ENCODE peak calls at places on chromosomes 7 and 10, in seven cellular contexts. R is HCT116, F is H1, X is HepG2, J is SK-N-SH, Y is GM12878, D is K562. V is an unnamed sample.

GRCh38 chr10:32104622-32105509 is 48.6 kb upstream of the KIF5B start:
- DNase-seq in R (no peak), F (no peak), X (peak), J (no peak), Y (no peak), D (no peak), V (no peak)

GRCh38 chr10:21372651-21373410 is 152.7 kb downstream of the SKIDA1 start:
- DNase-seq in R (peak), F (no peak), X (no peak), J (peak), Y (peak), D (no peak), V (peak)

GRCh38 chr10:82609845-82610244 is 734.9 kb downstream of the NRG3 start:
- DNase-seq in R (no peak), F (no peak), X (no peak), J (peak), Y (no peak), D (no peak), V (no peak)

GRCh38 chr7:3436746-3437145 is 135.7 kb downstream of the SDK1 start:
- DNase-seq in R (no peak), F (no peak), X (no peak), J (no peak), Y (no peak), D (no peak), V (no peak)

GRCh38 chr10:126569513-126570447 is 100.7 kb downstream of the C10orf90 start:
- DNase-seq in R (no peak), F (no peak), X (peak), J (no peak), Y (no peak), D (no peak), V (no peak)

GRCh38 chr10:100879741-100880360 is 32.9 kb upstream of the SLF2 start:
- DNase-seq in R (no peak), F (no peak), X (peak), J (no peak), Y (no peak), D (peak), V (no peak)

GRCh38 chr10:23381298-23381697 is 36.7 kb upstream of the C10orf67 start:
- DNase-seq in R (peak), F (no peak), X (no peak), J (no peak), Y (no peak), D (peak), V (no peak)

GRCh38 chr10:51176976-51177690 is 102.8 kb downstream of the PRKG1 start:
- DNase-seq in R (no peak), F (no peak), X (no peak), J (no peak), Y (no peak), D (no peak), V (no peak)

GRCh38 chr10:103665439-103665838 is 171.9 kb downstream of the NEURL1 start:
- DNase-seq in R (no peak), F (no peak), X (no peak), J (no peak), Y (no peak), D (no peak), V (no peak)

GRCh38 chr10:18185621-18186020 is 45.4 kb downstream of the CACNB2 start:
- DNase-seq in R (no peak), F (no peak), X (no peak), J (no peak), Y (no peak), D (no peak), V (no peak)

GRCh38 chr7:27201231-27202017 is 1.5 kb upstream of the HOXA13 start:
- DNase-seq in R (no peak), F (no peak), X (no peak), J (no peak), Y (no peak), D (no peak), V (no peak)

GRCh38 chr7:14233898-14234174 is 244.4 kb upstream of the ETV1 start:
- DNase-seq in R (no peak), F (no peak), X (no peak), J (no peak), Y (no peak), D (no peak), V (no peak)

GRCh38 chr10:18556522-18557147 is 94.8 kb downstream of the NSUN6 start:
- DNase-seq in R (no peak), F (no peak), X (no peak), J (no peak), Y (no peak), D (no peak), V (no peak)

GRCh38 chr7:101420436-101420835 is 57.8 kb downstream of the COL26A1 start:
- DNase-seq in R (no peak), F (no peak), X (no peak), J (peak), Y (no peak), D (peak), V (peak)

GRCh38 chr7:116772423-116772852 is 89.9 kb upstream of the CAPZA2 start:
- DNase-seq in R (peak), F (no peak), X (peak), J (no peak), Y (no peak), D (no peak), V (no peak)

GRCh38 chr7:29040570-29040906 is 82.4 kb upstream of the TRIL start:
- DNase-seq in R (no peak), F (no peak), X (no peak), J (no peak), Y (no peak), D (no peak), V (no peak)

GRCh38 chr10:5816170-5816569 is 2.9 kb upstream of the GDI2 start:
- DNase-seq in R (no peak), F (no peak), X (no peak), J (no peak), Y (peak), D (no peak), V (no peak)

GRCh38 chr7:155217629-155218028 is 80.0 kb upstream of the INSIG1 start:
- DNase-seq in R (no peak), F (no peak), X (no peak), J (no peak), Y (no peak), D (no peak), V (no peak)

GRCh38 chr10:133195096-133195495 is 34.9 kb upstream of the UTF1 start:
- DNase-seq in R (no peak), F (no peak), X (no peak), J (no peak), Y (no peak), D (no peak), V (no peak)

GRCh38 chr7:116113310-116113709 is 82.7 kb upstream of the TFEC start:
- DNase-seq in R (no peak), F (no peak), X (no peak), J (no peak), Y (no peak), D (no peak), V (no peak)

GRCh38 chr10:93752761-93753160 is 5.0 kb upstream of the LGI1 start:
- DNase-seq in R (peak), F (no peak), X (no peak), J (no peak), Y (no peak), D (no peak), V (no peak)

GRCh38 chr7:156932006-156932405 is 17.5 kb upstream of the NOM1 start:
- DNase-seq in R (no peak), F (no peak), X (no peak), J (no peak), Y (no peak), D (no peak), V (peak)

GRCh38 chr7:91182819-91183405 is 81.3 kb upstream of the FZD1 start:
- DNase-seq in R (no peak), F (no peak), X (no peak), J (no peak), Y (no peak), D (no peak), V (no peak)

GRCh38 chr7:100943693-100944092 is 5.6 kb upstream of the MUC3A start:
- DNase-seq in R (no peak), F (no peak), X (no peak), J (no peak), Y (no peak), D (no peak), V (no peak)

GRCh38 chr10:24255907-24256306 is 47.0 kb downstream of the KIAA1217 start:
- DNase-seq in R (no peak), F (no peak), X (no peak), J (peak), Y (no peak), D (no peak), V (peak)

DNA sequence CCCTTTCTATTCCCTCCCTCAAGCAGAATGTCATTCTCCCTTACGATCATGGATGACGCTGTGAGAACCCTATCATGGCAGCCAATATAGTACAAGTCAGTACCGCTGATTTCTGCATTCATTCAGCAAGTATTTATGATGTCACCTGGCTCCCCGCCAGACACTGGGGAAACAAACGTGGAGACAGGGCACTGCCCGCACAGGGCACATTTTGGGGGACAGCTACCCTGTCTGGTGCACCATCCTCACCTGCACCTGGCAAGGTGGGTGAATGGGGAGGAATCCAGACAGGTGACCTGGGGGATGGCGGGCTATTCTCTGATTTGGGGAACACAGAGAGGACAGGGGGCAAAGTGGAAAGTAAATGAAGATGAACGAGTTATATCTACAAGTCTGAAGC is 28.4 kb downstream of the MKI67 start:
- DNase-seq in R (no peak), F (no peak), X (no peak), J (no peak), Y (no peak), D (no peak), V (no peak)
- TF ChIP-seq JUND in R (peak), F (no peak), X (no peak), J (no peak), Y (no peak), D (no peak), V (no peak)

GRCh38 chr10:76352300-76352699 is 920.9 kb downstream of the LRMDA start:
- DNase-seq in R (peak), F (no peak), X (no peak), J (no peak), Y (no peak), D (no peak), V (no peak)

GRCh38 chr10:76353124-76353851 is 921.9 kb downstream of the LRMDA start:
- DNase-seq in R (no peak), F (no peak), X (no peak), J (no peak), Y (no peak), D (no peak), V (no peak)

GRCh38 chr10:76354921-76355320 is 923.5 kb downstream of the LRMDA start:
- DNase-seq in R (no peak), F (no peak), X (no peak), J (no peak), Y (no peak), D (no peak), V (no peak)

GRCh38 chr10:76354349-76354748 is 922.9 kb downstream of the LRMDA start:
- DNase-seq in R (no peak), F (no peak), X (no peak), J (no peak), Y (no peak), D (no peak), V (no peak)

DNA sequence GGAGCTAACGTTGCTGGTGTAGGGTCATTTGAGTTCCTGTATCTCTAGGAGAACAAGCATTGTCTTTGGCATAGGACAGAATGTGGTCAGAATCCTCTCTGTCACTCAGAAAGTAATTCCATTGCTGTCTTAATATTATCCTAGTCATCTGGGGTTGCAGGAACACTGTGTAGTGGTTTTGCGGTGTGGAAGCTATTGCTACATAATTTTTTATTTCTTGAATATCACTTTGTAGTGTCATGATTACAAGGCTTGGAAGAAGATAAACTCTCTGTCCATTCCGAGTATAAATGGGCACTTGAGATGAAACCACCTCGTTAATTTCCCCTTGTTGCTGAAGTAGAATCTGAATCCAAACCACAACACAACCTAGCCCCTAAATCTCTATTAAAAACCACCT is 919.2 kb downstream of the LRMDA start:
- DNase-seq in R (no peak), F (no peak), X (no peak), J (no peak), Y (no peak), D (no peak), V (no peak)
- TF ChIP-seq JUND in R (no peak), F (no peak), X (no peak), J (no peak), Y (no peak), D (no peak), V (no peak)

GRCh38 chr10:86630079-86630478 is 24.3 kb upstream of the OPN4 start:
- DNase-seq in R (no peak), F (no peak), X (no peak), J (no peak), Y (no peak), D (no peak), V (no peak)
- TF ChIP-seq JUND in R (no peak), F (no peak), X (no peak), J (no peak), Y (no peak), D (no peak), V (no peak)

DNA sequence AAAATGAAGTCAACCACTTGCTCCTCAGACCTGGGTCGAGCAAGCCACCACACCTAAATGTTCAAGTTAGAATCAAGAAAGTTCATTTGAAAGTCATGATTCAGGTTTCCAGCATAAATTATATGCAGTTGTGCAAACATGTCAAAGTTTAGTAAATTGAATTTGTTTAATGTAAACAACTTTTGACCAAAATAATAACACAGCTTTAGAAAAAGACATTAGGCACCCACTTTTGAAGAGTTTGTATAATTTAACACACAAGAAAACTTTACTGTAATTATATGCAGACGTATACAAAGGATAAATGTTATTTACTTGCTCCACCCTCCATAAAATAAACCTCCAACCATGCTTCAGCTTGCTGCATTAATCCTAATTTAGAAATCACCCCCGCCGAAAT is 680.0 kb downstream of the LRMDA start:
- DNase-seq in R (no peak), F (no peak), X (no peak), J (no peak), Y (no peak), D (no peak), V (no peak)
- TF ChIP-seq JUND in R (no peak), F (no peak), X (no peak), J (no peak), Y (no peak), D (no peak), V (no peak)

GRCh38 chr10:123009105-123009805 is 449 bp downstream of the ACADSB start:
- DNase-seq in R (no peak), F (no peak), X (no peak), J (peak), Y (no peak), D (peak), V (no peak)
- TF ChIP-seq JUND in R (peak), F (no peak), X (no peak), J (no peak), Y (no peak), D (no peak), V (no peak)

GRCh38 chr10:66378117-66378876 is 547.5 kb upstream of the LRRTM3 start:
- DNase-seq in R (no peak), F (no peak), X (no peak), J (no peak), Y (no peak), D (no peak), V (no peak)

GRCh38 chr10:66381045-66381444 is 544.8 kb upstream of the LRRTM3 start:
- DNase-seq in R (no peak), F (no peak), X (no peak), J (no peak), Y (no peak), D (no peak), V (no peak)
- TF ChIP-seq JUND in R (no peak), F (no peak), X (no peak), J (no peak), Y (no peak), D (no peak), V (no peak)

GRCh38 chr7:110397927-110398660 is 692.8 kb upstream of the LRRN3 start:
- DNase-seq in R (no peak), F (no peak), X (no peak), J (no peak), Y (no peak), D (no peak), V (no peak)
- TF ChIP-seq JUND in R (no peak), F (no peak), X (no peak), J (no peak), Y (no peak), D (no peak), V (peak)

GRCh38 chr10:75399461-75400162 is 2.0 kb downstream of the ZNF503 start:
- DNase-seq in R (no peak), F (no peak), X (peak), J (peak), Y (no peak), D (peak), V (peak)

GRCh38 chr10:75401569-75402485 is at the start of gene ZNF503:
- DNase-seq in R (peak), F (peak), X (peak), J (peak), Y (peak), D (peak), V (peak)

GRCh38 chr10:75402486-75403143 is 1.1 kb upstream of the ZNF503 start:
- DNase-seq in R (no peak), F (no peak), X (no peak), J (peak), Y (no peak), D (no peak), V (peak)

GRCh38 chr10:75400163-75400768 is 1.3 kb downstream of the ZNF503 start:
- DNase-seq in R (no peak), F (no peak), X (no peak), J (peak), Y (no peak), D (no peak), V (no peak)

GRCh38 chr10:75400769-75401568 is 595 bp downstream of the ZNF503 start:
- DNase-seq in R (no peak), F (no peak), X (no peak), J (peak), Y (no peak), D (peak), V (peak)
- TF ChIP-seq JUND in R (no peak), F (no peak), X (no peak), J (no peak), Y (no peak), D (no peak), V (no peak)

V was measured in T47D.